ENCODE peak calls at places on chromosomes 12 and 14, in eight cellular contexts. M is PC-3, S is choroid plexus epithelial cell, J is colonic mucosa, F is HFF-Myc, Y is bronchial epithelial cell, D is neural crest cell, P is endothelial cell. O is an unnamed sample.

GRCh38 chr14:105470812-105471771 is 3.5 kb upstream of the CRIP2 start:
- DNase-seq in D (no peak), M (no peak), Y (no peak), P (peak), S (no peak), F (no peak), J (no peak), O (no peak)

GRCh38 chr12:128338344-128338743 is 71.4 kb downstream of the TMEM132C start:
- DNase-seq in F (no peak), P (no peak), M (no peak), Y (no peak), D (no peak), J (no peak), S (no peak), O (no peak)

GRCh38 chr12:25648460-25648859 is 95.4 kb upstream of the LMNTD1 start:
- DNase-seq in J (no peak), D (no peak), S (peak), Y (peak), F (peak), P (peak), M (peak), O (peak)

GRCh38 chr12:124441443-124442190 is 125.8 kb downstream of the NCOR2 start:
- DNase-seq in D (no peak), S (peak), P (no peak), J (no peak), M (peak), F (no peak), Y (peak), O (no peak)

GRCh38 chr12:68189766-68190700 is 30.5 kb upstream of the IFNG start:
- DNase-seq in J (no peak), F (no peak), P (no peak), M (peak), Y (peak), D (no peak), S (peak), O (no peak)

GRCh38 chr12:43858991-43859390 is 23.1 kb downstream of the TMEM117 start:
- DNase-seq in J (no peak), F (no peak), S (no peak), M (no peak), Y (no peak), P (no peak), D (no peak), O (no peak)

GRCh38 chr12:124861492-124861891 is 2.2 kb downstream of the SCARB1 start:
- DNase-seq in J (peak), D (peak), Y (peak), P (no peak), S (peak), M (peak), F (peak), O (peak)

GRCh38 chr14:64812412-64812811 is 67.3 kb downstream of the SPTB start:
- DNase-seq in J (peak), S (no peak), M (no peak), D (no peak), F (no peak), P (no peak), Y (peak), O (no peak)

GRCh38 chr12:109797905-109798669 is 35.1 kb downstream of the TRPV4 start:
- DNase-seq in P (peak), D (no peak), S (no peak), Y (no peak), M (peak), F (no peak), J (no peak), O (no peak)

GRCh38 chr12:25644964-25645363 is 91.9 kb upstream of the LMNTD1 start:
- DNase-seq in J (no peak), P (no peak), S (no peak), D (no peak), F (no peak), M (no peak), Y (no peak), O (no peak)

GRCh38 chr12:109981311-109981710 is 14.9 kb downstream of the GIT2 start:
- DNase-seq in P (no peak), J (no peak), M (no peak), Y (no peak), D (no peak), F (no peak), S (no peak), O (no peak)

GRCh38 chr12:57895337-57896138 is 45.8 kb upstream of the ATP23 start:
- DNase-seq in J (no peak), F (no peak), Y (no peak), M (no peak), D (no peak), P (no peak), S (no peak), O (no peak)

GRCh38 chr12:12449533-12450025 is 92.7 kb downstream of the BORCS5 start:
- DNase-seq in Y (peak), P (no peak), F (no peak), S (peak), M (peak), J (no peak), D (no peak), O (no peak)

GRCh38 chr12:130423991-130424857 is 86.5 kb downstream of the PIWIL1 start:
- DNase-seq in J (no peak), P (no peak), M (no peak), S (no peak), Y (no peak), F (no peak), D (no peak), O (no peak)

GRCh38 chr12:68981536-68981935 is 48.6 kb upstream of the CPM start:
- DNase-seq in F (no peak), S (peak), P (no peak), D (no peak), Y (no peak), J (no peak), M (no peak), O (no peak)

GRCh38 chr14:50311337-50311973 is 574 bp downstream of the L2HGDH start:
- DNase-seq in Y (no peak), D (no peak), J (peak), P (no peak), S (peak), M (peak), F (no peak), O (no peak)

GRCh38 chr14:103294091-103294490 is 39.9 kb upstream of the EIF5 start:
- DNase-seq in M (no peak), Y (no peak), P (no peak), S (no peak), F (no peak), D (no peak), J (peak), O (no peak)

DNA sequence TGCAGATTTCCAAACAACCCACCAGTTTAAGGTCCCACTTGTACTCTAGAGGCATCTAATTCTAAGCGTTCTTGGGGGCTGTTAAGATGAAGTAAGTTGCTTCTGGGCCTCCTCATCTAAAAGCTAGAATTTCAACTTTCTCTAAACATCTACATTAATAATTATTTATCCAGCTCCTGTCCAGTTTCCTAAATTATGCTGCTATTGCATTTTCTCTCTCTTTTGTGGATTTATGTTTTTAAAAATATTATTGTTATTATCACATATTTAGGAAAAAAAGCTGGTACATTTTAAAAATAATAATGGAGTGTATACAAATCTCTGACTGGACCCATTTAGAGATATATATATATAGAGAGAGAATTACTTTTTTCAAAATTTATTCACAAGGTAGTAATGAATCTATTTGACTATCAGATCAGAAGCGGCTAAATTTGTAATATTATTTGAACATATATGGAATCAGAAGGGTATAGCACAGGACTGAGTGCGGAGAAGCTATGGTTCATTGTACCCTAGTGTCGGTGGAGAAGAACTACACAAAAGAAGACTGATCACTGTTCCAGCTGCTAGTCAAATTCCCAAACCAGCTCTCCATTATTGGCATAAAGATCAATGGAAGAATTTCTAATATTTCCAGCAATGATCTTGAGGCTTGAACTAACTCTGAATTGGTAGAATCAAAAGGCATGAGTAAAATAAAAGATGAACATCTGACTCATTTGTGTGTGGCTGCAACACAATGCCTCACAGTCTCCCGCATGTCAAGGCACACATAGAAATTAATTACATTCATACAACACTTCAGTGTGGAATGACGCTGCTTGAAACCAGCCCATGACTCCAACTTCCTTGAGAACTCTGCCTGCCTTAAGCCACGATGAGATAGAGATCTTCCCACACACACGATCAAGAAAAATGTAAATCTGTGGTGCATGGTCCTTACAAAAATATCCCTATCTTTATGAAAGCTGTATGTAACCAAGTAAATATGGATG is 433.4 kb upstream of the OR4E1 start:
- DNase-seq in J (no peak), P (no peak), M (no peak), F (no peak), S (no peak), D (no peak), Y (peak), O (no peak)
- TF ChIP-seq CTCF in J (no peak), P (peak), M (no peak), F (no peak), S (no peak), D (peak), Y (no peak), O (no peak)

GRCh38 chr12:113049976-113050742 is 6.4 kb upstream of the DTX1 start:
- DNase-seq in F (no peak), M (peak), Y (peak), P (peak), D (peak), J (no peak), S (no peak), O (peak)
- TF ChIP-seq CTCF in F (peak), M (peak), Y (peak), P (no peak), D (peak), J (no peak), S (no peak), O (peak)

GRCh38 chr12:121008347-121009098 is 7.8 kb downstream of the C12orf43 start:
- DNase-seq in D (no peak), S (no peak), M (peak), F (no peak), P (no peak), Y (peak), J (no peak), O (no peak)

GRCh38 chr12:121011820-121012219 is 4.5 kb downstream of the C12orf43 start:
- DNase-seq in F (no peak), S (no peak), M (no peak), J (no peak), P (no peak), D (no peak), Y (no peak), O (no peak)

GRCh38 chr12:121013715-121014114 is 2.6 kb downstream of the C12orf43 start:
- DNase-seq in J (no peak), P (no peak), D (no peak), Y (no peak), S (no peak), M (no peak), F (no peak), O (no peak)

GRCh38 chr12:121010860-121011259 is 5.4 kb downstream of the C12orf43 start:
- DNase-seq in J (no peak), F (no peak), D (no peak), Y (no peak), P (no peak), S (no peak), M (no peak), O (no peak)

DNA sequence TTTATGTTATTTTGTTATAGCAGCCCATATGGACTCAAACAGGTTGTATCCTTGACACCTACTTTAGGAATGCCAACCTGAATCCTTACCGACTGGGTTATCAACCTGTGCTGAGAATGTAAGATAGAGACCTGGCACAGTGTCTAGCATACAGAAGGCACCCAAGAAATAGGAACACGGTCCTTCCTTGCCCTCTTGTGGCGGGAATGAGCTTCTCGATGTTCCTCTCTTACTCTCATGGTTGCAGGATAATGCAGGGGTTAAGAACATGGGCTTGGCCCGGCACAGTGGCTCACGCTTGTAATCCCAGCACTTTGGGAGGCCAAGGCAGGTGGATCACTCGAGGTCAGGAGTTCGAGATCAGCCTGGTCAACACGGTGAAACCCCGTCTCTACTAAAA is 6.5 kb downstream of the C12orf43 start:
- DNase-seq in D (peak), S (peak), P (no peak), J (peak), Y (peak), M (peak), F (no peak), O (no peak)
- TF ChIP-seq CTCF in D (peak), S (peak), P (peak), J (peak), Y (peak), M (peak), F (peak), O (peak)

GRCh38 chr14:71011479-71011878 is 104.2 kb downstream of the PCNX1 start:
- DNase-seq in D (no peak), F (no peak), M (peak), Y (no peak), J (no peak), S (peak), P (no peak), O (no peak)
- TF ChIP-seq CTCF in D (peak), F (no peak), M (peak), Y (no peak), J (no peak), S (peak), P (no peak), O (no peak)

GRCh38 chr14:100386121-100386520 is 63.0 kb downstream of the SLC25A47 start:
- DNase-seq in M (no peak), P (no peak), S (peak), J (no peak), F (no peak), Y (no peak), D (no peak), O (no peak)

GRCh38 chr14:100388137-100389050 is 65.3 kb downstream of the SLC25A47 start:
- DNase-seq in P (no peak), M (peak), Y (peak), F (no peak), J (peak), S (no peak), D (no peak), O (no peak)

GRCh38 chr14:100384819-100385813 is 62.0 kb downstream of the SLC25A47 start:
- DNase-seq in F (no peak), P (no peak), M (peak), Y (peak), S (peak), D (no peak), J (no peak), O (no peak)

GRCh38 chr14:100387450-100387849 is 64.3 kb downstream of the SLC25A47 start:
- DNase-seq in J (no peak), D (no peak), P (no peak), M (no peak), Y (no peak), F (no peak), S (no peak), O (no peak)

DNA sequence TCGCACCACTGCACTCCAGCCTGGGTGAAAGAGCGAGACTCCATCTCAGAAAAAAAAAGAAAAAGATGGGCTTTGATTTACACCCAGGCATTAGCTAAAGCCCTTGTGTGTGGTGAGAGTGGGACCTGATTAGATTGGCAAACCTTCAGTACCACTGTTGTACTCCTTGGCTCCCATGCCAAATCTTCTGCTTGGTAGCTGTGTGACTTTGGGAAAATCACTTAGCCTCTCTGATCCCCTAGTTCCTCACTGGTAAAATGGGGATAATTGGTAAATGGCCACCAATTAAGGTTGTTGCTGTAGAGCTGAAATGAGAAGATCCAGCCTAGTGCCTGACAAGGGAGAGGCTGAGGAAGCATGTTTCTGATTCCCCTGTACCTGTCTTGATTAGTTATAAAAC is 63.7 kb downstream of the SLC25A47 start:
- DNase-seq in P (no peak), F (no peak), S (no peak), M (no peak), D (no peak), J (no peak), Y (no peak), O (no peak)
- TF ChIP-seq CTCF in P (no peak), F (no peak), S (no peak), M (no peak), D (no peak), J (no peak), Y (no peak), O (no peak)

GRCh38 chr12:85448548-85449139 is 168.6 kb downstream of the ALX1 start:
- DNase-seq in P (no peak), F (no peak), M (peak), S (peak), D (no peak), J (no peak), Y (no peak), O (no peak)
- TF ChIP-seq CTCF in P (peak), F (peak), M (peak), S (peak), D (peak), J (peak), Y (no peak), O (no peak)